ENCODE peak calls at places on chromosomes 4 and X, in ten cellular contexts. M, W, E, Y, H, L, C, N, S and P are unnamed samples.

GRCh38 chrX:22351966-22352365 is 79.3 kb downstream of the CBLL2 start:
- DNase-seq in E (no peak), W (no peak), S (peak; percentile 26), Y (no peak), H (no peak), L (no peak), M (no peak), N (peak; percentile 18), C (no peak), P (no peak)

GRCh38 chr4:190020790-190021717 is 6.0 kb downstream of the FRG2 start:
- DNase-seq in H (no peak), L (no peak), N (peak; percentile 7), Y (peak; percentile 24), W (no peak), M (peak; percentile 83), E (peak; percentile 73), S (peak; percentile 23), C (peak; percentile 54), P (no peak)

GRCh38 chrX:21855937-21856415 is at the start of gene YY2:
- DNase-seq in S (no peak), C (no peak), H (no peak), Y (no peak), E (no peak), W (no peak), L (no peak), N (no peak), M (no peak), P (no peak)

GRCh38 chrX:81120936-81121351 is 80.8 kb downstream of the HMGN5 start:
- DNase-seq in N (peak; percentile 79), L (no peak), C (peak; percentile 58), S (peak; percentile 59), W (peak; percentile 30), E (peak; percentile 42), Y (peak; percentile 50), M (no peak), H (peak; percentile 23), P (peak; percentile 40)

GRCh38 chr4:80989921-80990544 is 40.5 kb upstream of the BMP3 start:
- DNase-seq in C (peak; percentile 77), H (no peak), M (no peak), S (peak; percentile 75), Y (peak; percentile 72), E (no peak), N (peak; percentile 70), L (no peak), W (peak; percentile 20), P (no peak)

GRCh38 chr4:123408471-123409084 is 12.0 kb downstream of the SPRY1 start:
- DNase-seq in W (no peak), Y (no peak), N (no peak), M (no peak), E (no peak), H (no peak), S (no peak), C (peak; percentile 49), L (no peak), P (no peak)

GRCh38 chr4:146054676-146055075 is 116.1 kb upstream of the ZNF827 start:
- DNase-seq in H (no peak), L (no peak), Y (no peak), E (no peak), S (no peak), C (no peak), M (no peak), W (no peak), N (peak; percentile 59), P (no peak)

GRCh38 chr4:64756016-64756415 is 346.8 kb upstream of the TECRL start:
- DNase-seq in H (no peak), M (no peak), Y (no peak), W (no peak), C (peak; percentile 1), E (no peak), S (peak; percentile 66), N (peak; percentile 58), L (no peak), P (no peak)

GRCh38 chrX:41300758-41301437 is 33.1 kb upstream of the DDX3X start:
- DNase-seq in N (peak; percentile 29), C (peak; percentile 29), M (no peak), Y (no peak), S (peak; percentile 54), E (no peak), W (no peak), L (no peak), H (no peak), P (no peak)

GRCh38 chr4:128468485-128468989 is 180.9 kb upstream of the PGRMC2 start:
- DNase-seq in W (no peak), E (no peak), H (peak; percentile 36), N (peak; percentile 83), M (peak; percentile 91), L (no peak), C (peak; percentile 98), S (peak; percentile 100), Y (peak; percentile 91), P (no peak)

GRCh38 chr4:16196482-16197393 is 29.5 kb downstream of the TAPT1 start:
- DNase-seq in C (peak; percentile 78), W (no peak), N (peak; percentile 62), S (peak; percentile 56), Y (peak; percentile 38), M (no peak), H (no peak), E (no peak), L (no peak), P (no peak)

GRCh38 chr4:60201052-60201673 is 999.0 kb upstream of the ADGRL3 start:
- DNase-seq in H (no peak), C (peak; percentile 66), M (no peak), N (peak; percentile 74), E (peak; percentile 48), W (peak; percentile 74), S (peak; percentile 52), Y (peak; percentile 65), L (peak; percentile 38), P (peak; percentile 26)

GRCh38 chr4:159607824-159608223 is 504.9 kb downstream of the RAPGEF2 start:
- DNase-seq in C (peak; percentile 8), Y (no peak), L (no peak), M (no peak), E (no peak), N (no peak), H (no peak), S (no peak), W (no peak), P (no peak)

GRCh38 chrX:63275127-63275526 is 76.0 kb downstream of the SPIN4 start:
- DNase-seq in L (no peak), E (peak; percentile 38), S (peak; percentile 25), H (peak; percentile 5), Y (peak; percentile 44), W (peak; percentile 14), C (no peak), M (no peak), N (peak; percentile 46), P (no peak)
- TF ChIP-seq CTCF in L (peak; percentile 50), E (peak; percentile 32), S (peak; percentile 60), H (peak; percentile 54), Y (no peak), W (peak; percentile 48), C (peak; percentile 28), M (no peak), N (peak; percentile 50), P (no peak)

GRCh38 chr4:6687947-6688878 is 5.5 kb upstream of the S100P start:
- DNase-seq in L (no peak), N (no peak), W (no peak), M (no peak), H (no peak), C (no peak), S (no peak), E (no peak), Y (no peak), P (no peak)

GRCh38 chr4:6692379-6692778 is 1.3 kb upstream of the S100P start:
- DNase-seq in M (no peak), Y (no peak), N (no peak), E (no peak), H (no peak), L (no peak), C (no peak), S (no peak), W (no peak), P (no peak)

GRCh38 chr4:6689506-6689960 is 4.1 kb upstream of the S100P start:
- DNase-seq in S (no peak), Y (peak; percentile 41), H (no peak), E (no peak), N (no peak), M (no peak), L (no peak), W (no peak), C (no peak), P (no peak)

GRCh38 chr4:6686104-6686787 is 7.4 kb upstream of the S100P start:
- DNase-seq in S (no peak), C (no peak), N (no peak), L (no peak), Y (no peak), E (no peak), M (no peak), W (no peak), H (no peak), P (no peak)

GRCh38 chr4:6688879-6689505 is 4.7 kb upstream of the S100P start:
- DNase-seq in H (no peak), W (peak; percentile 39), M (peak; percentile 87), L (peak; percentile 47), N (peak; percentile 88), C (peak; percentile 95), S (peak; percentile 89), Y (peak; percentile 55), E (peak; percentile 38), P (peak; percentile 48)
- TF ChIP-seq CTCF in H (no peak), W (no peak), M (no peak), L (peak; percentile 15), N (no peak), C (peak; percentile 24), S (no peak), Y (no peak), E (no peak), P (no peak)

DNA sequence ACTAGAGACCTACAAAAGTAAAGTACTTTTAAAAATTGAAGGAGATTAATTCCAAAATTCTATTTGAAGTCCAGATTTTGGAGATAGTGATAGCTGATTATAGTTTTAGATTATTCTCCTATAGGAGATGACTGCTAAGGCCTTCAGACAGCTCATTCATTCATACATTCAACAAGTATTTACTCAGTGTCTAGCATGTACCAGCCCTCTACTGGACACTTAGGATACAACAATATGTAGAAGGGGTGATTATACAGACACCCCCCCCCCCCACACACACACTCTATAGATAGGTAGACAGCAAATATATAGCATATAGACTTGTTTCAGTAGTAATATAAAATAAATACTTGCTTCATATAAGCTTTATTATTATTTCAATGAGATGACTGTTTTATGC is 60.4 kb upstream of the TAF9B start:
- DNase-seq in W (no peak), N (peak; percentile 39), M (no peak), Y (peak; percentile 1), H (no peak), S (peak; percentile 18), C (peak; percentile 12), L (no peak), E (no peak), P (no peak)
- TF ChIP-seq CTCF in W (peak; percentile 47), N (peak; percentile 13), M (no peak), Y (no peak), H (no peak), S (peak; percentile 27), C (peak; percentile 18), L (peak; percentile 39), E (no peak), P (no peak)

DNA sequence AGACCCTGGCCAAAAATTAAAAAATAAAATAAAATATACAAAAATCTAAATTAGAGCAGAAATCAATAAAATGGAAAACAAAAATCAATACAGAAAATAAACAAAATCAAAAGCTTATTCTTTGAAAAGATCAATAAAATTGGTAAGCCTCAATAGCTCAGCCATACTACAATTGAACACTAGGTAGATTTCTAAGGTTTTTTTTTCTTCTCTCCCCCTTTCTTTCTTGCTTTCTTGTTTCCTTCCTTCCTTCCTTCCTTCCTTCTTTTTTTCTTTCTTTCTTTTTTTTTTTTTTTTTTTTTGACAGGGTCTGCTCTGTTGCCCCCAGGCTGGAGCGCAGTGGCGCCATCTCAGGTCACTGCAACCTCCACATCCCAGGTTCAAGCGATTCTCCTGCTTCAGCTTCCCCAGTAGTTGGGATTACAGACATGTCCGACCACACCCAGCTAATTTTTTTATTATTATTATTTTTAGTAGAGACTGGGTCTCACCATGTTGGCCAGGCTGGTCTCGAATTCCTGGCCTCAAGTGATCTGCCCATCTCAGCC is 23.4 kb upstream of the PPP3CA start:
- DNase-seq in M (no peak), N (no peak), H (no peak), L (no peak), E (peak; percentile 54), Y (no peak), S (no peak), C (no peak), W (no peak), P (no peak)
- TF ChIP-seq CTCF in M (no peak), N (no peak), H (no peak), L (no peak), E (no peak), Y (no peak), S (no peak), C (no peak), W (no peak), P (no peak)